ENCODE peak calls at places on chromosomes 7 and 10, in ten cellular contexts. One of them, this sample, is unnamed.
A peak's percentile ranks its signal among the peaks of the same experiment; 100 is the strongest.

GRCh38 chr7:106177738-106178592 is 65.9 kb upstream of the SYPL1 start:
- DNase-seq in EL: no peak
- DNase-seq in GM06990: no peak
- DNase-seq in AML-193: no peak
- DNase-seq in stromal cell of bone marrow: no peak
- DNase-seq in NCI-H774: no peak
- DNase-seq in colonic mucosa: no peak
- DNase-seq in EH: no peak
- DNase-seq in cardiac fibroblast: no peak
- DNase-seq in GM20000: no peak
- DNase-seq in this sample: no peak

GRCh38 chr10:6574777-6575176 is 5.3 kb downstream of the PRKCQ start:
- DNase-seq in EL: no peak
- DNase-seq in GM06990: no peak
- DNase-seq in AML-193: no peak
- DNase-seq in stromal cell of bone marrow: no peak
- DNase-seq in NCI-H774: no peak
- DNase-seq in colonic mucosa: no peak
- DNase-seq in EH: no peak
- DNase-seq in cardiac fibroblast: no peak
- DNase-seq in GM20000: no peak
- DNase-seq in this sample: no peak

GRCh38 chr7:10773430-10773829 is 200.2 kb upstream of the PHF14 start:
- DNase-seq in EL: no peak
- DNase-seq in GM06990: no peak
- DNase-seq in AML-193: no peak
- DNase-seq in stromal cell of bone marrow: no peak
- DNase-seq in NCI-H774: no peak
- DNase-seq in colonic mucosa: no peak
- DNase-seq in EH: no peak
- DNase-seq in cardiac fibroblast: no peak
- DNase-seq in GM20000: no peak
- DNase-seq in this sample: no peak

GRCh38 chr7:93877742-93878141 is 12.8 kb downstream of the TFPI2 start:
- DNase-seq in EL: no peak
- DNase-seq in GM06990: no peak
- DNase-seq in AML-193: no peak
- DNase-seq in stromal cell of bone marrow: no peak
- DNase-seq in NCI-H774: no peak
- DNase-seq in colonic mucosa: no peak
- DNase-seq in EH: no peak
- DNase-seq in cardiac fibroblast: no peak
- DNase-seq in GM20000: no peak
- DNase-seq in this sample: no peak

GRCh38 chr10:117609095-117609821 is 66.7 kb downstream of the EMX2 start:
- DNase-seq in EL: peak; percentile 85
- DNase-seq in GM06990: no peak
- DNase-seq in AML-193: no peak
- DNase-seq in stromal cell of bone marrow: peak; percentile 93
- DNase-seq in NCI-H774: no peak
- DNase-seq in colonic mucosa: no peak
- DNase-seq in EH: peak; percentile 79
- DNase-seq in cardiac fibroblast: peak; percentile 62
- DNase-seq in GM20000: no peak
- DNase-seq in this sample: peak; percentile 83

GRCh38 chr7:2872296-2872874 is 28.3 kb upstream of the GNA12 start:
- DNase-seq in EL: no peak
- DNase-seq in GM06990: no peak
- DNase-seq in AML-193: no peak
- DNase-seq in stromal cell of bone marrow: no peak
- DNase-seq in NCI-H774: no peak
- DNase-seq in colonic mucosa: no peak
- DNase-seq in EH: no peak
- DNase-seq in cardiac fibroblast: no peak
- DNase-seq in GM20000: no peak
- DNase-seq in this sample: no peak

GRCh38 chr7:159009951-159010350 is 134.7 kb downstream of the VIPR2 start:
- DNase-seq in EL: no peak
- DNase-seq in GM06990: no peak
- DNase-seq in AML-193: no peak
- DNase-seq in stromal cell of bone marrow: no peak
- DNase-seq in NCI-H774: no peak
- DNase-seq in colonic mucosa: no peak
- DNase-seq in EH: no peak
- DNase-seq in cardiac fibroblast: no peak
- DNase-seq in GM20000: no peak
- DNase-seq in this sample: no peak

GRCh38 chr7:128100225-128100948 is 69.2 kb upstream of the LRRC4 start:
- DNase-seq in EL: no peak
- DNase-seq in GM06990: no peak
- DNase-seq in AML-193: no peak
- DNase-seq in stromal cell of bone marrow: no peak
- DNase-seq in NCI-H774: no peak
- DNase-seq in colonic mucosa: no peak
- DNase-seq in EH: no peak
- DNase-seq in cardiac fibroblast: no peak
- DNase-seq in GM20000: no peak
- DNase-seq in this sample: no peak

GRCh38 chr10:72322030-72322279 is 32.8 kb downstream of the DNAJB12 start:
- DNase-seq in EL: peak; percentile 36
- DNase-seq in GM06990: no peak
- DNase-seq in AML-193: no peak
- DNase-seq in stromal cell of bone marrow: no peak
- DNase-seq in NCI-H774: no peak
- DNase-seq in colonic mucosa: no peak
- DNase-seq in EH: no peak
- DNase-seq in cardiac fibroblast: no peak
- DNase-seq in GM20000: no peak
- DNase-seq in this sample: no peak

GRCh38 chr7:118245267-118246040 is 20.9 kb downstream of the ANKRD7 start:
- DNase-seq in EL: no peak
- DNase-seq in GM06990: peak; percentile 5
- DNase-seq in AML-193: no peak
- DNase-seq in stromal cell of bone marrow: no peak
- DNase-seq in NCI-H774: no peak
- DNase-seq in colonic mucosa: no peak
- DNase-seq in EH: no peak
- DNase-seq in cardiac fibroblast: no peak
- DNase-seq in GM20000: no peak
- DNase-seq in this sample: no peak